ENCODE peak calls at places on chromosomes 7 and 10, in four cellular contexts. One of them, this sample, is unnamed.

GRCh38 chr10:67695555-67695954 is 440 bp downstream of the CTNNA3 start:
- DNase-seq in pancreas: no peak
- DNase-seq in foreskin fibroblast: no peak
- DNase-seq in adrenal gland: peak; percentile 6
- DNase-seq in this sample: no peak

GRCh38 chr7:154917214-154918160 is 85.4 kb downstream of the PAXIP1 start:
- DNase-seq in foreskin fibroblast: no peak
- DNase-seq in adrenal gland: no peak
- DNase-seq in pancreas: no peak
- DNase-seq in this sample: no peak

GRCh38 chr7:91496251-91496820 is 232.1 kb downstream of the FZD1 start:
- DNase-seq in adrenal gland: no peak
- DNase-seq in pancreas: no peak
- DNase-seq in foreskin fibroblast: no peak
- DNase-seq in this sample: no peak

GRCh38 chr10:89079991-89080390 is 89.4 kb downstream of the FAS start:
- DNase-seq in pancreas: no peak
- DNase-seq in adrenal gland: no peak
- DNase-seq in foreskin fibroblast: peak; percentile 67
- DNase-seq in this sample: no peak

GRCh38 chr10:119516381-119517234 is 25.9 kb downstream of the RGS10 start:
- DNase-seq in pancreas: no peak
- DNase-seq in adrenal gland: peak; percentile 19
- DNase-seq in foreskin fibroblast: no peak
- DNase-seq in this sample: no peak

GRCh38 chr10:11849908-11850307 is 26.8 kb downstream of the PROSER2 start:
- DNase-seq in adrenal gland: peak; percentile 13
- DNase-seq in foreskin fibroblast: no peak
- DNase-seq in pancreas: no peak
- DNase-seq in this sample: no peak

GRCh38 chr7:1725199-1725701 is 55.2 kb downstream of the ELFN1 start:
- DNase-seq in adrenal gland: no peak
- DNase-seq in foreskin fibroblast: no peak
- DNase-seq in pancreas: peak; percentile 29
- DNase-seq in this sample: no peak

GRCh38 chr7:13198036-13198435 is 510.6 kb downstream of the ARL4A start:
- DNase-seq in foreskin fibroblast: no peak
- DNase-seq in pancreas: no peak
- DNase-seq in adrenal gland: no peak
- DNase-seq in this sample: no peak

GRCh38 chr10:120841522-120842189 is 9.5 kb upstream of the WDR11 start:
- DNase-seq in pancreas: no peak
- DNase-seq in adrenal gland: no peak
- DNase-seq in foreskin fibroblast: no peak
- DNase-seq in this sample: no peak

GRCh38 chr7:142697270-142697669 is 52.0 kb upstream of the PRSS1 start:
- DNase-seq in foreskin fibroblast: no peak
- DNase-seq in adrenal gland: no peak
- DNase-seq in pancreas: no peak
- DNase-seq in this sample: no peak

GRCh38 chr10:121974535-121975294 is at the start of gene NSMCE4A:
- DNase-seq in adrenal gland: peak; percentile 82
- DNase-seq in pancreas: peak; percentile 73
- DNase-seq in foreskin fibroblast: peak; percentile 70
- DNase-seq in this sample: peak; percentile 25
- TF ChIP-seq CTCF in adrenal gland: peak; percentile 42
- TF ChIP-seq CTCF in pancreas: no peak
- TF ChIP-seq CTCF in foreskin fibroblast: peak; percentile 61
- TF ChIP-seq CTCF in this sample: peak; percentile 43

GRCh38 chr10:34711500-34711899 is 103.6 kb downstream of the PARD3 start:
- DNase-seq in foreskin fibroblast: no peak
- DNase-seq in pancreas: no peak
- DNase-seq in adrenal gland: peak; percentile 45
- DNase-seq in this sample: no peak
- TF ChIP-seq CTCF in foreskin fibroblast: no peak
- TF ChIP-seq CTCF in pancreas: no peak
- TF ChIP-seq CTCF in adrenal gland: no peak
- TF ChIP-seq CTCF in this sample: no peak

DNA sequence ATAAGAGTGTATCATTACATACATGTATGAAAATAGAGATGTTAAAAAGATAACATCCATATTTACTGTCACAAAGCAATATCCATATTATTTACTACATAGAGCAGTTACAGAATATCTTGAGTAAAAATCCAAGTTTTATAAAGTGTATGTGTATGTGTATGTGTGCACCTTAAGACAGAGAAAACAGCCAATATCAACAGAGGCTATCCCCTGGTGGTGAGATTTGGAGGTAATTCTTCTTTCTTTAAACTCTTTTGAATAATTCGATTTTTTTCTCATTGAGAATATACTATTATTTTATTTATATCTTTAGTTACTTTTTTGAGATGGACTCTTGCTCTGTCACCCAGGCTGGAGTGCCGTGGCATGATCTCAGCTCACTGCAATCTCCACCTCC is 18.4 kb downstream of the TRDMT1 start:
- DNase-seq in adrenal gland: no peak
- DNase-seq in foreskin fibroblast: no peak
- DNase-seq in pancreas: no peak
- DNase-seq in this sample: no peak
- TF ChIP-seq CTCF in adrenal gland: no peak
- TF ChIP-seq CTCF in foreskin fibroblast: no peak
- TF ChIP-seq CTCF in pancreas: no peak
- TF ChIP-seq CTCF in this sample: no peak

DNA sequence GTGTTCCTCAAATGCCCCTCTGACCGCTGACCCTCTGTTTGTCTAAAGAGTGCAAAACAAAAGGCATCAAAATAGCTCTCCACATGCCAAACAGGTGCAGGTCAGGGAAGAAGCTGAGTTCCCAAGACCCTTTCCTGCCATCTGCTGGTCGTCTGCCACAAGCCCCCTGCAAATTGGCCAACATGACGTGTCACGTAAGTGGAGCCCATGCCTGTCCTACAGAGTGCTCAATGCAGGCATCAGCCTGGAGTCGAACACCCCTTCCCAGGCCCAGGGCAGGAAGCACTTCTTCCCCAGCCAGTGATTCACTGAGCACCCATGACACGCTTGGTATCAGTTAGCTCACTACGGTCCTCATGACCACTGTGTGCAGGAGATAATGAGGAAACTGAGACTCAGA is 14.1 kb downstream of the TMEM72 start:
- DNase-seq in adrenal gland: no peak
- DNase-seq in foreskin fibroblast: no peak
- DNase-seq in pancreas: no peak
- DNase-seq in this sample: no peak
- TF ChIP-seq CTCF in adrenal gland: no peak
- TF ChIP-seq CTCF in foreskin fibroblast: peak; percentile 6
- TF ChIP-seq CTCF in pancreas: no peak
- TF ChIP-seq CTCF in this sample: peak; percentile 16

DNA sequence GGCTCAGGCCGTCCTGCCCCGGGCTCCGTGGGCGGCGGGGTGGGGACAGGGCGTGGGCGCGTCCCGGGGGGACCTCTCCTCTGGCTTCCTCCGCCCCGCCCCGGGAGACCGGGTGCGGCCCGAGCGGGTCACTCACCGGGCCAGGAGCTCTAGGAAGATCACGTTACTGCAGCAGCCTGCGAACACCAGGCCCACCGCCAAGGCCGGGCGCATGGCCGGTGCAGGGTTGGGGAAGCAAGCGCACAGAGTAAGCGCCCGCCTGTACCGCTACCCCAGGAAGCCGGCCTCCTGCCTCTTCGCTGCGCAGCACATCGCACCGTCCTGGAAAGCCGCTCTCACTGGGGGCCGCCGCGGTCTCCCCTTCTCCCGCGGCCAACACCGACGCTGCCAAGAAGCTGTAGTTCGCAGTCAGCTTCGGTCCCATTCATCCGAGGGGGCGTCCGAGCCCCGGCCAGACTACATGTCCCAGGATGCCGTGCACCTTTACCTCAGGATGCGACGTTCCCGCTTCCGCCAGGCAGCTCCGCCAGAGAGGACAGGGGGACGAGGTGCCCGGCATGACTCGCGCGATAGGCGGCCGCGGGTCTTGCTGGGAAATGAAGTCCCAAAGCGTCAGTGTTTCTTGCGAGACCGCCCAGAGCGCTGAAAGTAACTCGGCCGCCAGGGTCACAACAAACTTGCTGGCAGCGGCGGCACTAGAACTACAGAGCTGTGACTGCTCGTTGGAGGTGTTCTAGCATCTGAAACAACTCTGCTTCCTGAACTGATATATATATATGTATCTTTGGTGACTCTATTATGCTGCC is at the start of gene SLC35B4:
- DNase-seq in adrenal gland: peak; percentile 98
- DNase-seq in foreskin fibroblast: peak; percentile 98
- DNase-seq in pancreas: peak; percentile 94
- DNase-seq in this sample: peak; percentile 91
- TF ChIP-seq CTCF in adrenal gland: no peak
- TF ChIP-seq CTCF in foreskin fibroblast: peak; percentile 19
- TF ChIP-seq CTCF in pancreas: no peak
- TF ChIP-seq CTCF in this sample: no peak